ENCODE peak calls at places on chromosomes 2 and 18, in four cellular contexts. F is AG08396, V is NCI-H748 treated with DMSO at 0.1 percent for 48 hours, X is NCI-H1092 treated with DMSO at 0.1 percent for 48 hours. I is an unnamed sample.

GRCh38 chr2:127632592-127633489 is 13.1 kb upstream of the GPR17 start:
- DNase-seq in F (no peak), V (no peak), X (no peak), I (no peak)

GRCh38 chr2:196233033-196233807 is 61.8 kb upstream of the STK17B start:
- DNase-seq in F (peak; percentile 41), V (no peak), X (no peak), I (no peak)

GRCh38 chr2:25982968-25983280 is 627 bp upstream of the KIF3C start:
- DNase-seq in F (no peak), V (no peak), X (no peak), I (no peak)

GRCh38 chr2:132715986-132716385 is 46.0 kb upstream of the LYPD1 start:
- DNase-seq in F (peak; percentile 13), V (no peak), X (no peak), I (no peak)

GRCh38 chr2:230793573-230794359 is 71.0 kb upstream of the ITM2C start:
- DNase-seq in F (peak; percentile 85), V (no peak), X (no peak), I (no peak)

GRCh38 chr18:5710235-5710634 is 166.4 kb upstream of the EPB41L3 start:
- DNase-seq in F (no peak), V (no peak), X (no peak), I (no peak)

GRCh38 chr2:29269095-29270090 is 154.2 kb downstream of the CLIP4 start:
- DNase-seq in F (no peak), V (no peak), X (no peak), I (no peak)

GRCh38 chr2:216807861-216808272 is 52.0 kb downstream of the TNP1 start:
- DNase-seq in F (no peak), V (no peak), X (peak; percentile 80), I (no peak)

GRCh38 chr2:225122582-225123486 is 80.6 kb upstream of the DOCK10 start:
- DNase-seq in F (no peak), V (peak; percentile 13), X (peak; percentile 29), I (peak; percentile 9)

GRCh38 chr2:161136194-161136593 is 24.0 kb upstream of the TANK start:
- DNase-seq in F (no peak), V (no peak), X (no peak), I (no peak)

GRCh38 chr2:102251042-102251848 is 60.1 kb upstream of the IL1RL1 start:
- DNase-seq in F (peak; percentile 61), V (no peak), X (no peak), I (no peak)

I was measured in COR-L47.